ENCODE peak calls at places on chromosomes 4 and X, in seven cellular contexts. One of them, this sample, is unnamed.

GRCh38 chrX:72027024-72027913 is 104.4 kb downstream of the RTL5 start:
- DNase-seq in AG08395: no peak
- DNase-seq in EH: peak; percentile 30
- DNase-seq in AG04450: no peak
- DNase-seq in body of pancreas: no peak
- DNase-seq in memory B cell: no peak
- DNase-seq in Right ventricle myocardium superior: no peak
- DNase-seq in this sample: no peak

GRCh38 chrX:120857240-120857639 is 18.4 kb downstream of the CT47B1 start:
- DNase-seq in AG08395: no peak
- DNase-seq in EH: peak; percentile 9
- DNase-seq in AG04450: no peak
- DNase-seq in body of pancreas: no peak
- DNase-seq in memory B cell: no peak
- DNase-seq in Right ventricle myocardium superior: no peak
- DNase-seq in this sample: no peak

GRCh38 chr4:155929833-155930232 is 23.8 kb downstream of the CTSO start:
- DNase-seq in AG08395: no peak
- DNase-seq in EH: no peak
- DNase-seq in AG04450: no peak
- DNase-seq in body of pancreas: no peak
- DNase-seq in memory B cell: no peak
- DNase-seq in Right ventricle myocardium superior: no peak
- DNase-seq in this sample: no peak

GRCh38 chrX:23554304-23554703 is 113.0 kb upstream of the PRDX4 start:
- DNase-seq in AG08395: peak; percentile 6
- DNase-seq in EH: peak; percentile 35
- DNase-seq in AG04450: peak; percentile 3
- DNase-seq in body of pancreas: no peak
- DNase-seq in memory B cell: no peak
- DNase-seq in Right ventricle myocardium superior: no peak
- DNase-seq in this sample: peak; percentile 21

GRCh38 chrX:70656304-70656703 is 211.7 kb downstream of the DLG3 start:
- DNase-seq in AG08395: no peak
- DNase-seq in EH: no peak
- DNase-seq in AG04450: no peak
- DNase-seq in body of pancreas: no peak
- DNase-seq in memory B cell: no peak
- DNase-seq in Right ventricle myocardium superior: no peak
- DNase-seq in this sample: no peak

GRCh38 chrX:129654652-129655546 is at the start of gene APLN:
- DNase-seq in AG08395: no peak
- DNase-seq in EH: peak; percentile 54
- DNase-seq in AG04450: no peak
- DNase-seq in body of pancreas: no peak
- DNase-seq in memory B cell: no peak
- DNase-seq in Right ventricle myocardium superior: peak; percentile 73
- DNase-seq in this sample: no peak

GRCh38 chr4:157444014-157444413 is 223.5 kb downstream of the GRIA2 start:
- DNase-seq in AG08395: no peak
- DNase-seq in EH: no peak
- DNase-seq in AG04450: no peak
- DNase-seq in body of pancreas: no peak
- DNase-seq in memory B cell: no peak
- DNase-seq in Right ventricle myocardium superior: no peak
- DNase-seq in this sample: no peak

GRCh38 chr4:176758731-176759130 is 34.0 kb downstream of the VEGFC start:
- DNase-seq in AG08395: no peak
- DNase-seq in EH: no peak
- DNase-seq in AG04450: no peak
- DNase-seq in body of pancreas: no peak
- DNase-seq in memory B cell: no peak
- DNase-seq in Right ventricle myocardium superior: no peak
- DNase-seq in this sample: no peak

GRCh38 chr4:184251680-184252000 is 34.0 kb upstream of the ENPP6 start:
- DNase-seq in AG08395: no peak
- DNase-seq in EH: no peak
- DNase-seq in AG04450: no peak
- DNase-seq in body of pancreas: no peak
- DNase-seq in memory B cell: no peak
- DNase-seq in Right ventricle myocardium superior: no peak
- DNase-seq in this sample: no peak

GRCh38 chr4:136369073-136369472 is 1163.2 kb downstream of the PCDH18 start:
- DNase-seq in AG08395: no peak
- DNase-seq in EH: no peak
- DNase-seq in AG04450: no peak
- DNase-seq in body of pancreas: no peak
- DNase-seq in memory B cell: no peak
- DNase-seq in Right ventricle myocardium superior: no peak
- DNase-seq in this sample: no peak

GRCh38 chrX:29237972-29238371 is 650.7 kb downstream of the IL1RAPL1 start:
- DNase-seq in AG08395: no peak
- DNase-seq in EH: no peak
- DNase-seq in AG04450: no peak
- DNase-seq in body of pancreas: no peak
- DNase-seq in memory B cell: no peak
- DNase-seq in Right ventricle myocardium superior: no peak
- DNase-seq in this sample: no peak

GRCh38 chr4:173821851-173822250 is 291.8 kb upstream of the HAND2 start:
- DNase-seq in AG08395: peak; percentile 8
- DNase-seq in EH: peak; percentile 10
- DNase-seq in AG04450: no peak
- DNase-seq in body of pancreas: no peak
- DNase-seq in memory B cell: no peak
- DNase-seq in Right ventricle myocardium superior: no peak
- DNase-seq in this sample: no peak

GRCh38 chr4:13920901-13921300 is 293.4 kb upstream of the BOD1L1 start:
- DNase-seq in AG08395: peak; percentile 94
- DNase-seq in EH: peak; percentile 100
- DNase-seq in AG04450: peak; percentile 100
- DNase-seq in body of pancreas: no peak
- DNase-seq in memory B cell: no peak
- DNase-seq in Right ventricle myocardium superior: no peak
- DNase-seq in this sample: peak; percentile 100

GRCh38 chr4:143286733-143287570 is 49.7 kb upstream of the GAB1 start:
- DNase-seq in AG08395: peak; percentile 43
- DNase-seq in EH: peak; percentile 75
- DNase-seq in AG04450: peak; percentile 20
- DNase-seq in body of pancreas: no peak
- DNase-seq in memory B cell: no peak
- DNase-seq in Right ventricle myocardium superior: no peak
- DNase-seq in this sample: peak; percentile 39

GRCh38 chr4:116702949-116703348 is 382.4 kb downstream of the TRAM1L1 start:
- DNase-seq in AG08395: no peak
- DNase-seq in EH: no peak
- DNase-seq in AG04450: no peak
- DNase-seq in body of pancreas: no peak
- DNase-seq in memory B cell: no peak
- DNase-seq in Right ventricle myocardium superior: no peak
- DNase-seq in this sample: no peak

GRCh38 chr4:142572076-142572475 is 274.0 kb downstream of the INPP4B start:
- DNase-seq in AG08395: no peak
- DNase-seq in EH: no peak
- DNase-seq in AG04450: no peak
- DNase-seq in body of pancreas: no peak
- DNase-seq in memory B cell: no peak
- DNase-seq in Right ventricle myocardium superior: no peak
- DNase-seq in this sample: no peak

GRCh38 chr4:56293121-56293520 is 94.2 kb downstream of the AASDH start:
- DNase-seq in AG08395: no peak
- DNase-seq in EH: no peak
- DNase-seq in AG04450: no peak
- DNase-seq in body of pancreas: no peak
- DNase-seq in memory B cell: no peak
- DNase-seq in Right ventricle myocardium superior: no peak
- DNase-seq in this sample: no peak

GRCh38 chr4:139229534-139230039 is 50.4 kb downstream of the MGARP start:
- DNase-seq in AG08395: peak; percentile 54
- DNase-seq in EH: peak; percentile 70
- DNase-seq in AG04450: no peak
- DNase-seq in body of pancreas: peak; percentile 19
- DNase-seq in memory B cell: peak; percentile 35
- DNase-seq in Right ventricle myocardium superior: no peak
- DNase-seq in this sample: peak; percentile 51

GRCh38 chrX:12441376-12442128 is 303.3 kb downstream of the FRMPD4 start:
- DNase-seq in AG08395: peak; percentile 63
- DNase-seq in EH: peak; percentile 90
- DNase-seq in AG04450: peak; percentile 63
- DNase-seq in body of pancreas: no peak
- DNase-seq in memory B cell: no peak
- DNase-seq in Right ventricle myocardium superior: no peak
- DNase-seq in this sample: peak; percentile 85

GRCh38 chrX:15674514-15674898 is 9.9 kb upstream of the CLTRN start:
- DNase-seq in AG08395: peak; percentile 97
- DNase-seq in EH: peak; percentile 94
- DNase-seq in AG04450: peak; percentile 68
- DNase-seq in body of pancreas: peak; percentile 99
- DNase-seq in memory B cell: no peak
- DNase-seq in Right ventricle myocardium superior: peak; percentile 95
- DNase-seq in this sample: peak; percentile 85

GRCh38 chrX:120419465-120419864 is 49.6 kb downstream of the LAMP2 start:
- DNase-seq in AG08395: no peak
- DNase-seq in EH: no peak
- DNase-seq in AG04450: no peak
- DNase-seq in body of pancreas: no peak
- DNase-seq in memory B cell: peak; percentile 12
- DNase-seq in Right ventricle myocardium superior: no peak
- DNase-seq in this sample: no peak

GRCh38 chr4:176123710-176124407 is 58.2 kb downstream of the WDR17 start:
- DNase-seq in AG08395: peak; percentile 19
- DNase-seq in EH: peak; percentile 47
- DNase-seq in AG04450: no peak
- DNase-seq in body of pancreas: peak; percentile 45
- DNase-seq in memory B cell: no peak
- DNase-seq in Right ventricle myocardium superior: no peak
- DNase-seq in this sample: peak; percentile 16

GRCh38 chr4:1813231-1813630 is 20.1 kb downstream of the FGFR3 start:
- DNase-seq in AG08395: no peak
- DNase-seq in EH: no peak
- DNase-seq in AG04450: no peak
- DNase-seq in body of pancreas: no peak
- DNase-seq in memory B cell: no peak
- DNase-seq in Right ventricle myocardium superior: no peak
- DNase-seq in this sample: no peak

GRCh38 chr4:143381171-143382118 is 44.8 kb downstream of the GAB1 start:
- DNase-seq in AG08395: peak; percentile 73
- DNase-seq in EH: peak; percentile 89
- DNase-seq in AG04450: peak; percentile 49
- DNase-seq in body of pancreas: peak; percentile 80
- DNase-seq in memory B cell: no peak
- DNase-seq in Right ventricle myocardium superior: peak; percentile 90
- DNase-seq in this sample: peak; percentile 78

GRCh38 chrX:154411981-154412340 is 622 bp downstream of the TAFAZZIN start:
- DNase-seq in AG08395: peak; percentile 45
- DNase-seq in EH: peak; percentile 49
- DNase-seq in AG04450: no peak
- DNase-seq in body of pancreas: peak; percentile 67
- DNase-seq in memory B cell: no peak
- DNase-seq in Right ventricle myocardium superior: peak; percentile 78
- DNase-seq in this sample: no peak

GRCh38 chr4:86831262-86832090 is 17.7 kb downstream of the SLC10A6 start:
- DNase-seq in AG08395: peak; percentile 86
- DNase-seq in EH: peak; percentile 92
- DNase-seq in AG04450: peak; percentile 93
- DNase-seq in body of pancreas: no peak
- DNase-seq in memory B cell: no peak
- DNase-seq in Right ventricle myocardium superior: no peak
- DNase-seq in this sample: peak; percentile 93

GRCh38 chrX:43735957-43736356 is 79.9 kb downstream of the MAOA start:
- DNase-seq in AG08395: no peak
- DNase-seq in EH: no peak
- DNase-seq in AG04450: no peak
- DNase-seq in body of pancreas: no peak
- DNase-seq in memory B cell: no peak
- DNase-seq in Right ventricle myocardium superior: no peak
- DNase-seq in this sample: no peak

GRCh38 chr4:155953151-155954117 is at the start of gene CTSO:
- DNase-seq in AG08395: peak; percentile 70
- DNase-seq in EH: peak; percentile 83
- DNase-seq in AG04450: peak; percentile 64
- DNase-seq in body of pancreas: peak; percentile 75
- DNase-seq in memory B cell: peak; percentile 62
- DNase-seq in Right ventricle myocardium superior: peak; percentile 86
- DNase-seq in this sample: peak; percentile 53

GRCh38 chr4:7987148-7987989 is 47.7 kb upstream of the AFAP1 start:
- DNase-seq in AG08395: peak; percentile 75
- DNase-seq in EH: peak; percentile 76
- DNase-seq in AG04450: no peak
- DNase-seq in body of pancreas: peak; percentile 75
- DNase-seq in memory B cell: no peak
- DNase-seq in Right ventricle myocardium superior: peak; percentile 74
- DNase-seq in this sample: peak; percentile 58

GRCh38 chr4:172377486-172378140 is 564.4 kb downstream of the GALNTL6 start:
- DNase-seq in AG08395: no peak
- DNase-seq in EH: no peak
- DNase-seq in AG04450: no peak
- DNase-seq in body of pancreas: no peak
- DNase-seq in memory B cell: no peak
- DNase-seq in Right ventricle myocardium superior: no peak
- DNase-seq in this sample: no peak